ENCODE peak calls at places on chromosomes 11 and 22, in seven cellular contexts. Q is fibroblast of lung, N is body of pancreas, K is OCI-LY7, I is psoas muscle, X is adrenal gland, D is Peyer's patch. F is an unnamed sample.

GRCh38 chr11:45238724-45239123 is 47.4 kb downstream of the SYT13 start:
- DNase-seq in N (peak; percentile 27), D (no peak), K (no peak), Q (peak; percentile 21), I (no peak), X (no peak), F (no peak)

GRCh38 chr22:30694638-30695350 is at the start of gene OSBP2:
- DNase-seq in K (no peak), I (peak; percentile 64), D (peak; percentile 57), Q (no peak), X (peak; percentile 50), N (peak; percentile 57), F (peak; percentile 22)

GRCh38 chr11:126312903-126313460 is 9.1 kb downstream of the DCPS start:
- DNase-seq in X (no peak), D (no peak), K (no peak), N (no peak), I (no peak), Q (no peak), F (no peak)

GRCh38 chr11:811446-812245 is 1.9 kb downstream of the RPLP2 start:
- DNase-seq in N (no peak), I (no peak), Q (no peak), X (no peak), D (no peak), K (no peak), F (no peak)

GRCh38 chr22:32850591-32851517 is 49.3 kb downstream of the TIMP3 start:
- DNase-seq in X (peak; percentile 85), D (peak; percentile 77), N (peak; percentile 36), Q (peak; percentile 63), I (peak; percentile 89), K (no peak), F (peak; percentile 89)

GRCh38 chr22:40024201-40025061 is 29.7 kb downstream of the FAM83F start:
- DNase-seq in X (peak; percentile 66), N (peak; percentile 65), D (peak; percentile 87), Q (peak; percentile 62), K (peak; percentile 82), I (peak; percentile 81), F (peak; percentile 80)

GRCh38 chr11:7559404-7560283 is 45.8 kb downstream of the PPFIBP2 start:
- DNase-seq in K (no peak), X (no peak), D (no peak), N (no peak), I (no peak), Q (no peak), F (no peak)

GRCh38 chr11:122267602-122268001 is 151.6 kb upstream of the BLID start:
- DNase-seq in D (no peak), I (no peak), K (no peak), Q (peak; percentile 60), X (no peak), N (no peak), F (no peak)

GRCh38 chr11:40293655-40294342 is 1165.7 kb downstream of the LRRC4C start:
- DNase-seq in N (peak; percentile 65), D (peak; percentile 62), Q (peak; percentile 96), X (peak; percentile 74), I (peak; percentile 63), K (peak; percentile 27), F (peak; percentile 33)

GRCh38 chr22:30806391-30806861 is 111.8 kb downstream of the OSBP2 start:
- DNase-seq in D (no peak), K (no peak), N (no peak), X (no peak), I (no peak), Q (peak; percentile 61), F (no peak)

GRCh38 chr11:126459691-126460404 is 104.4 kb downstream of the ST3GAL4 start:
- DNase-seq in D (no peak), K (no peak), X (no peak), I (no peak), Q (peak; percentile 81), N (peak; percentile 17), F (no peak)

GRCh38 chr11:87529486-87529885 is 491.8 kb downstream of the TMEM135 start:
- DNase-seq in I (no peak), Q (no peak), X (no peak), D (no peak), N (no peak), K (no peak), F (no peak)

GRCh38 chr11:67617243-67617953 is 10.7 kb downstream of the NDUFV1 start:
- DNase-seq in N (no peak), X (no peak), I (no peak), D (no peak), Q (no peak), K (no peak), F (no peak)

GRCh38 chr11:75164318-75164827 is 13.5 kb downstream of the SLCO2B1 start:
- DNase-seq in K (no peak), X (no peak), I (peak; percentile 75), D (peak; percentile 57), Q (no peak), N (no peak), F (peak; percentile 80)

GRCh38 chr11:107014871-107015270 is 3.4 kb downstream of the GUCY1A2 start:
- DNase-seq in Q (peak; percentile 33), D (no peak), I (no peak), K (no peak), X (no peak), N (no peak), F (no peak)

GRCh38 chr11:8363924-8364323 is 100.2 kb upstream of the LMO1 start:
- DNase-seq in D (no peak), I (no peak), X (no peak), K (no peak), N (peak; percentile 20), Q (peak; percentile 29), F (no peak)

GRCh38 chr11:82315093-82315492 is 418.6 kb downstream of the FAM181B start:
- DNase-seq in I (no peak), K (peak; percentile 3), D (no peak), X (peak; percentile 17), N (peak; percentile 41), Q (no peak), F (no peak)
- TF ChIP-seq CTCF in I (no peak), K (peak; percentile 55), D (no peak), X (peak; percentile 25), N (peak; percentile 31), Q (no peak), F (no peak)

GRCh38 chr11:63871962-63872832 is 33.3 kb downstream of the MARK2 start:
- DNase-seq in K (peak; percentile 8), I (peak; percentile 87), Q (peak; percentile 91), N (peak; percentile 96), D (peak; percentile 90), X (peak; percentile 88), F (peak; percentile 93)

GRCh38 chr11:63874511-63874910 is 35.6 kb downstream of the MARK2 start:
- DNase-seq in D (no peak), X (no peak), Q (no peak), N (peak; percentile 68), I (no peak), K (no peak), F (no peak)

GRCh38 chr11:63872833-63873201 is 33.9 kb downstream of the MARK2 start:
- DNase-seq in N (peak; percentile 56), Q (no peak), D (no peak), K (no peak), I (peak; percentile 60), X (peak; percentile 43), F (peak; percentile 49)

GRCh38 chr11:63875506-63875905 is 36.6 kb downstream of the MARK2 start:
- DNase-seq in Q (no peak), N (no peak), K (no peak), D (no peak), X (no peak), I (no peak), F (no peak)

GRCh38 chr11:63873381-63873780 is 34.5 kb downstream of the MARK2 start:
- DNase-seq in K (no peak), Q (no peak), N (no peak), I (no peak), D (no peak), X (no peak), F (no peak)
- H3K4me1 ChIP-seq in K (no peaks in the 10 kb centered on the region), Q (peaks cover 17% of the 10 kb centered on the region), N (peaks cover 93% of the 10 kb centered on the region), I (peaks cover 48% of the 10 kb centered on the region), D (peaks cover 27% of the 10 kb centered on the region), X (peaks cover 61% of the 10 kb centered on the region), F (peaks cover 97% of the 10 kb centered on the region)

DNA sequence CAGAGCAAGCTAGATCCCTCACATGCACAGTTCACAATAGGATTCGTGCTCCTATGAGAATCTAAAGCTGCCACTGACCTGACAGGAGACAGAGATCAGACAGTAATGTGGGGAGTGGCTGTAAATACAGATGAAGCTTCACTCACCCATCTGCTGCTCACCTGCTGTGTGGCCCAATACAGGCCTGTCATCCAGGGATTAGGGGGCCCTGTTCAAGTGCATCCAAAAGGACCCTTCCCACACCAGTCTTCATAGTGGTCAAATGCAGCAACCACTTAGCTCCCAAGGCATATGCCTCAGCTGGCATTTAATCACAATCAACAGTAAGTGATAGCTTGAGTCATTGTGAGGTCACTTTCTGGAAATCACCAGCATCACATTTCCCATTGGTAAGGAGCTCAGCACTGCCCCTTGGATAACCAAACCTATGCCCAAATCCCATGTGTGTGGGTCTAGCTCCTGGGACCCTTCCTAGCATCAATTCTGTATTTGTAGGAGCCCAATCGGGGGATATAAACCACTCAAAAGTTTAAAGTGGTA is 65.6 kb downstream of the OR4C45 start:
- DNase-seq in X (no peak), N (no peak), D (no peak), K (no peak), I (no peak), Q (no peak), F (no peak)
- H3K9me3 ChIP-seq in X (no peaks in the 10 kb centered on the region), N (no peaks in the 10 kb centered on the region), D (no peaks in the 10 kb centered on the region), K (no peaks in the 10 kb centered on the region), I (no peaks in the 10 kb centered on the region), Q (no peaks in the 10 kb centered on the region), F (no peaks in the 10 kb centered on the region)

DNA sequence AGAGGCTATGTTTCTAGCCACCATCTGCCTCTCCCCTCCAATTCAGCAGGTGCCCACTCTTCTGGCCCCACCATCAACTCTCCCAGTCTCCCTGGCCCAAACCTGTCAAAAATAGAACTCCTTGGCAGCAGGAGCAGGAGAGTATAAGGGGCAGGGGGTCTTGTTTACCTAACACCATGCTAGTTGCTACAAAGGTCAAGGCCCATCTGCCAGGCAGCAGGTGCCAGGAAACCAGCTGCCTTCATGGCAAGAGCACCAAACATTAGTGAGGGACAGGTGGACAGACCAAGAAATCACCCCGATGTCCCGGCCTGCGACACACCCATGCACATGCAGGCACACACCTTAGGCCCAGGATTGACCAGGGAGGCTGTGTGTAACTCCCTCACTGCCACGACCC is 387.9 kb downstream of the BUD13 start:
- DNase-seq in I (no peak), K (no peak), X (no peak), Q (no peak), N (no peak), D (no peak), F (no peak)
- TF ChIP-seq CTCF in I (no peak), K (no peak), X (no peak), Q (no peak), N (no peak), D (no peak), F (no peak)

DNA sequence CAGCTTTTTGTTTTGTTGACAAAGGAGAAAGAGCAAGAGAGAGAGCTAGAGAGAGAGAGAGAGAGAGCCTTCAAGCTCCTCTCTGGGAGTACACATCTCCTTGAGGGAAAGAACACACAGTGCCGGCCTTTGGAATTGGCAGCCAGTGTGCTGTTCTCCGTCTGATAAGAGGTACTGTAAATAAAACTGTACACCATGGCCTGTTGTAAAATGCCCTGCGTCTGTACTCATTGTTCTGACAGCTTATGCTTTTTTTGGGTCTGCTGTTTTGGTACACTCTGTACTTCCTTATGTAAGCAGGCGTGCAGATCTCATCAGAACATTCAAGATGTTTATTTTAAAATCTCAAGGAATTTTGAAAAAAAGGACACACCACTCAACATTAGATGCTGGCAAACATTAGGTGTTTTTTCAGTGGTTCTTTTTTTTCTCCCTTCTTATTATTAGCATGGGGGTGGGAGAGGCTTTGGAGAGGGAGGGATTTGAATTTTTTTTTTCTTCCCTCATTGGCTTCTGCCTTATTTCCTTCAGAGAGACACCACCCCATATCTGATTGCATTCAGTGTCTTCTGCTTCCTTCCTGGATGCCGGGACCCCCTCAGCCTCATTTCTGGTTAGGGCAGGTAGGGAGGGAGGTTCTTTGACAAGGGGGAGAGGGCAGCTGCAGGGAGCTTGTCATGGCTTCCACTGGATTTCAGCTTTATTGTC is 116.8 kb upstream of the NNMT start:
- DNase-seq in N (peak; percentile 98), I (peak; percentile 93), Q (peak; percentile 100), K (peak; percentile 26), D (peak; percentile 94), X (peak; percentile 82), F (peak; percentile 75)
- H3K4me1 ChIP-seq in N (peaks cover 96% of the 10 kb centered on the region), I (peaks cover 96% of the 10 kb centered on the region), Q (no peaks in the 10 kb centered on the region), K (peaks cover 33% of the 10 kb centered on the region), D (peaks cover 19% of the 10 kb centered on the region), X (peaks cover 90% of the 10 kb centered on the region), F (peaks cover 90% of the 10 kb centered on the region)

F was measured in heart left ventricle.